ENCODE peak calls at places on chromosome 18, in nine cellular contexts. Z, F, Q, X, E, P, W, R and K are unnamed samples.

GRCh38 chr18:69596345-69596744 is 195.7 kb downstream of the DOK6 start:
- DNase-seq in F (no peak), E (no peak), Q (no peak), Z (no peak), W (no peak), X (no peak), P (no peak), R (no peak), K (no peak)

GRCh38 chr18:24786027-24786426 is 325.6 kb downstream of the HRH4 start:
- DNase-seq in F (no peak), E (no peak), W (no peak), X (no peak), Z (no peak), P (no peak), R (no peak), Q (no peak), K (no peak)

GRCh38 chr18:25815659-25816058 is 274.8 kb downstream of the SS18 start:
- DNase-seq in Q (no peak), R (no peak), E (no peak), P (no peak), F (no peak), W (no peak), X (no peak), Z (no peak), K (no peak)

GRCh38 chr18:49399003-49399402 is 61.4 kb downstream of the DYM start:
- DNase-seq in R (peak; percentile 13), Z (no peak), F (peak; percentile 41), E (no peak), Q (no peak), W (no peak), P (peak; percentile 67), X (no peak), K (no peak)

GRCh38 chr18:9901377-9901776 is 12.4 kb upstream of the VAPA start:
- DNase-seq in X (no peak), W (no peak), Z (no peak), E (no peak), F (no peak), P (no peak), R (no peak), Q (no peak), K (no peak)

GRCh38 chr18:56036673-56037072 is 448.7 kb upstream of the TCF4 start:
- DNase-seq in Z (no peak), Q (no peak), R (peak; percentile 38), E (no peak), W (no peak), P (no peak), F (no peak), X (no peak), K (no peak)

GRCh38 chr18:58299135-58299473 is 255.1 kb downstream of the NEDD4L start:
- DNase-seq in Q (no peak), F (no peak), E (no peak), Z (no peak), W (no peak), X (no peak), P (no peak), R (no peak), K (no peak)

GRCh38 chr18:48678237-48679115 is 139.6 kb downstream of the CTIF start:
- DNase-seq in W (no peak), X (no peak), R (no peak), Z (no peak), Q (no peak), E (no peak), F (no peak), P (no peak), K (no peak)

GRCh38 chr18:13500227-13500865 is 226.0 kb downstream of the FAM210A start:
- DNase-seq in Z (no peak), X (no peak), W (no peak), P (no peak), R (peak; percentile 57), F (no peak), E (no peak), Q (no peak), K (peak; percentile 9)

GRCh38 chr18:28013064-28013463 is 163.9 kb downstream of the CDH2 start:
- DNase-seq in Q (no peak), E (no peak), Z (no peak), R (peak; percentile 23), P (no peak), F (no peak), W (no peak), X (no peak), K (no peak)

GRCh38 chr18:23452728-23453656 is at the start of gene RIOK3:
- DNase-seq in Z (peak; percentile 98), P (peak; percentile 98), R (peak; percentile 92), Q (peak; percentile 96), X (peak; percentile 94), F (peak; percentile 99), W (peak; percentile 83), E (peak; percentile 95), K (peak; percentile 72)
- TF ChIP-seq POLR2A in Z (no peak), P (peak; percentile 47), R (peak; percentile 78), Q (peak; percentile 95), X (peak; percentile 98), F (peak; percentile 97), W (peak; percentile 71), E (peak; percentile 92), K (peak; percentile 80)

DNA sequence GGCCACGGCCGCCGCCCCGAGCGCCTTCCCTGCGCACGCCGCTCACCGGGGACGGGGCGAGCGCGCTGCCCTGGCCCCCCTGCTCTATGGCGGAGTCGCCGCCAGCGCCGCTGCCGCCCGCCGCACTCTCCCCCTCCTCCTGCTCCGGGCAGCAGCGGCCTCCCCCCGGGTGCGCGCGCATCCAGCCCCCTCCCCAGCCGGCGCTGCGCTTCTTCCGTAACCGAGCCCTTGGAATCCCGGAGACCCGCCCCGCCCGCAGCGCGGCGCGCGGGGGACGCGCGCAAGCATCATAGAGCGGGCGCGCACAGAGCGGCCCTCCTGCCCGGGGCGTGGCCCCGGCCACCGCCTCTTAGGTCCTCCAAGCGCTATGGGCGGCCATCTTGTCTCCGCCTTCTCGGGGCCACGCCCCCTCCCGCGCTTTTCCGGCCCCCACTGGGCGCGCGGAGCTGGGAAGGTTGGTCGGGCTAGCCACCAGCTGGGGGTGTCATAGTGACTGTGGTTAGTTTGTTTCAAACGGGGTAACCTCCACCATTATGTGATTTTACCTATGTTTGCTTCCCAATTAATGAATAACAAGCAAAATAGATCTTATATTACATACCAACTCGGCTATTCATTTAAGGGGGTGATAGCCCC is at the start of gene MBD2:
- DNase-seq in X (peak; percentile 93), W (peak; percentile 79), F (peak; percentile 97), R (peak; percentile 93), Z (peak; percentile 95), E (peak; percentile 84), P (peak; percentile 95), Q (peak; percentile 89), K (peak; percentile 51)
- TF ChIP-seq POLR2A in X (peak; percentile 74), W (peak; percentile 58), F (peak; percentile 84), R (peak; percentile 38), Z (no peak), E (peak; percentile 46), P (peak; percentile 41), Q (no peak), K (peak; percentile 53)

DNA sequence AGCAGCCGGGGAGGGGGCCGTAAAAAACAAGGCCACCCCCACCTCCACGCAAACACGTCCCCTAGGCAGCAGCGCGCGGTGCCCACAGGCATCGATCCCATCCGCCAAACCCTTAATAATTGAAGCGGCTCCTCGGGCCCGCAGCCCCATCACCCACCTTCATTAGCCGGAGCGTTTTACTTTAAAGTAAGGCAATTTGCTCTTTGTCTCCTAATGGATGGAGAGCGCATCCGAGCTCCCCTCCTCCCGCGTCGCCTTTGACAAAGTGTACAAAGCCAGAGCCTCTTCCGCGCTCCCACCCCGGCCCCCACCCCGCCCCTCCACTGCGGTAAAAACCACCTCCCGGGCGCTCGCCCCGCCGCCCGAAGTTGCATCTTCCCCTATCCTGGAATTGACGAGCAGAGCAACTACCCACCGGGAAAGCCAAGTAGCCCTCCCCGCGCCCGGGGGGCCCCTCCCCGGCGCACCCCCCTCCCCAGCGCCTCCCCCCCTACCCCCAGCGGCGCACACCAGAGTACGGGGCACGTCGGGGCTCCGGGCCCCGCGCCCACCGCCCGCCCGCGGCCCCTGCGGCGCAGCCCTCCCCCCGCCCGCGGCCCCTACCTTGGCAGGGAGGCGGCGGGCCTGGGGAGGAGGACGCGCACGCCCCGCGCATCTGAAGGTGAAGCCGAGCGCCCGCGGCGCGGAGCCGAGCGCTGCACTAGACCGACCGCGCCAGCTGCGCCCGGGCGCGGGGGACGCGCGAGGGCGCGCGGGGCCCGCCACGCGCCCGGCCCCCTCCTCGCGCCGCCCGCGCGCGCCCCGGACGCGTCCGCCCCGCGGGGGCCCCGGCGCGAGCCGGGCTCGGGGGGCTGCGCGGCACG is at the start of gene ZNF516:
- DNase-seq in Q (no peak), X (no peak), P (peak; percentile 82), R (peak; percentile 34), E (no peak), Z (peak; percentile 45), W (no peak), F (peak; percentile 59), K (no peak)
- TF ChIP-seq POLR2A in Q (no peak), X (no peak), P (no peak), R (no peak), E (no peak), Z (no peak), W (no peak), F (no peak), K (no peak)

DNA sequence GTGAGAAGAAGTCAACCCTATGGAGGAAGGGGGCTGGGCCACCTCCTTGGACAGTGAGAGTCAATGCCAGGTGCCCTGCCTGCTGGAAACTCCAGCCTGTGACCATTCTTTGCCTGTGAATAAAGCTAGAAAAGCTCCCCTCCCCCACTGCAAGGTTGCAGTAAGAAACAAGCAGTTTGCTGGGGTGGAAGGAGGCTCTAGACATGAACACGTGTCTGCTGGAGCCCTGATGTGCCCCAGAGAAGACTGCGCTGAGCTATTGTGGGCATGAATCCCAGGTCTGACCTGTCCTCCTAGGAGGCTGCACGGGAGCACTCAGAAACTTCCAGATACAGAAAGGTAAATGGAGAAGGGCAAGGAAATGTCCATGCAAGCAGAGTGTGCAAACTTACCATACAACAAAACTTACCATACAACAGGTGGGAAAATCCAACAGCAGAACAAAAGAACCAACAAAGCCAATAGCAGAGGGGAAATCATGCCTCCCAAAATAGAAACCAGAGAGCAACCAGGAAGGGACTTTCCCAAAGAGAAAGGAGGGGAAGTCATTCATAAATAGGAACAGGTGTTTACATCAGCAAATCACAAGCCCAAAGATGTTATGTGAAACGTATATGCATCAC is 278.7 kb downstream of the BCL2 start:
- DNase-seq in P (no peak), W (no peak), E (no peak), X (no peak), F (no peak), Q (no peak), R (no peak), Z (no peak), K (no peak)
- TF ChIP-seq POLR2A in P (no peak), W (no peak), E (no peak), X (no peak), F (no peak), Q (no peak), R (no peak), Z (no peak), K (no peak)

DNA sequence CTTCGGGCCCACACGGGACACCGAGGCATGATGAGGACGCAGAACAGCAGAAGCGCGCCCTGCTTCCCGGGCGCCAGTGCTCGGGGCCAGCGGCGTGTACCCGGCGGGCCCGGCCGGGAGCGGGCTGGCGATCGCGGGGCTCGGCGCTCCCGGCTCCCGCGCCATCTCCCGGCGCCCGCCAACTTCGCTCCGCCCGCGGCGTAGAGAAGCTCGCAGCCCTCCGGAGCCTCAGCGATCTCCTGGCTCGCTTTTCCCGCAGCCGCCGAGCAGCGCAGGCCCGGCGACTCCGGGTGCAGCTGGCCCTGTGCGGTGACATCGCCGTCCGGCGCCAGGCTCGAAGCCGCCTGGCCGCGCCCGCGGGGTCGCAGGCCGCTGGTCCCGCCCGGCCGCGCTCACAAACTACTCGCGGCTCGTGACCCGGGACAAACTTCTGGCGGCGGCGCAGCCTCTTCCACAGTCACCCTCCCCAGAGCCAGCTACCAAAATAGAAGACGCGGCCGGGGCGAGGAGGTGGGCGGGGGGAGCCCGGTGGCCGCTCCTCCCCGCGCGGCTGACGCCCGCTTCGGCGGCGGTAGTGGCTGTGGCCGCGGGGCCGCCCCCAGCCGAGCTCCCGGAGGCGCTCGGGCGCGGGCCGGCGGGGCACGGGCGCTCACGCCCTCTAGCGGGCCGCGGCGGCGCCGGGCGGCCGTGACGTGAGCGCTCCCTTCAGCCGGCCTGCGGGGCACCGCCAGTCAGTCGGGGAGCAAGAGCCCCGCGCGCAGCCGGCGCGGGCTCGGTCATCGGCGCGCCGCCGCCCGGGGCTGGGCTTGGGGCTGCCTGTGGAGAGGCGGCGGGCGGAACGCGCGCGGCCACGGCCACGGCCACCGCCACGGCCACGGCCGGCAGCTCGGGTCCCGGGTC is at the start of gene PTPRM:
- DNase-seq in F (peak; percentile 78), Z (peak; percentile 82), E (peak; percentile 75), R (peak; percentile 78), W (peak; percentile 13), P (peak; percentile 62), Q (peak; percentile 90), X (peak; percentile 22), K (peak; percentile 65)
- TF ChIP-seq POLR2A in F (peak; percentile 88), Z (no peak), E (peak; percentile 75), R (peak; percentile 70), W (no peak), P (no peak), Q (no peak), X (peak; percentile 53), K (peak; percentile 63)